ENCODE peak calls at places on chromosomes 4 and X, in seven cellular contexts. J is WERI-Rb-1, T is heart left ventricle, P is spleen, H is ascending aorta, L is uterus, V is K562. M is an unnamed sample. For H3K36me3, the result is how much of the 10 kb centered on the place peaks cover.

GRCh38 chrX:47311857-47312774 is 58.3 kb upstream of the ZNF157 start:
- DNase-seq in T (peak), J (peak), L (peak), V (peak), H (no peak), P (no peak), M (peak)

GRCh38 chr4:3661989-3662388 is 104.2 kb upstream of the ADRA2C start:
- DNase-seq in T (no peak), P (no peak), L (no peak), J (no peak), V (no peak), H (no peak), M (no peak)

GRCh38 chrX:130147631-130148030 is 18.0 kb downstream of the AIFM1 start:
- DNase-seq in J (no peak), T (no peak), P (no peak), V (no peak), H (no peak), L (no peak), M (no peak)

GRCh38 chr4:100986360-100986868 is 360.9 kb downstream of the PPP3CA start:
- DNase-seq in H (no peak), V (no peak), P (peak), T (no peak), L (no peak), J (no peak), M (no peak)

GRCh38 chrX:39690541-39691415 is 407.0 kb downstream of the BCOR start:
- DNase-seq in P (no peak), V (no peak), J (no peak), L (no peak), H (no peak), T (no peak), M (no peak)

GRCh38 chr4:55303818-55304217 is 42.2 kb upstream of the SRD5A3 start:
- DNase-seq in V (no peak), P (no peak), T (no peak), J (no peak), L (no peak), H (no peak), M (no peak)

GRCh38 chr4:61827907-61828328 is 627.8 kb downstream of the ADGRL3 start:
- DNase-seq in T (no peak), J (no peak), L (no peak), H (no peak), P (no peak), V (no peak), M (no peak)

GRCh38 chrX:13398073-13398823 is 78.4 kb upstream of the ATXN3L start:
- DNase-seq in V (peak), H (peak), T (no peak), L (peak), J (no peak), P (no peak), M (no peak)

GRCh38 chr4:38752393-38752961 is 30.3 kb downstream of the TLR10 start:
- DNase-seq in J (no peak), V (no peak), L (no peak), T (no peak), H (no peak), P (no peak), M (no peak)

GRCh38 chr4:106530816-106531215 is 162.2 kb upstream of the GIMD1 start:
- DNase-seq in T (no peak), P (no peak), J (no peak), V (no peak), H (no peak), L (no peak), M (no peak)

GRCh38 chrX:131068945-131069719 is 11.0 kb downstream of the ARHGAP36 start:
- DNase-seq in L (no peak), J (peak), T (no peak), V (peak), P (no peak), H (no peak), M (no peak)

GRCh38 chr4:2394544-2394943 is 23.9 kb downstream of the ZFYVE28 start:
- DNase-seq in J (no peak), V (no peak), P (no peak), H (no peak), L (no peak), T (no peak), M (no peak)

GRCh38 chrX:123481908-123482873 is 250.7 kb downstream of the THOC2 start:
- DNase-seq in L (no peak), P (no peak), V (no peak), J (no peak), T (no peak), H (no peak), M (no peak)

GRCh38 chrX:46759645-46759974 is 692 bp upstream of the SLC9A7 start:
- DNase-seq in L (no peak), T (no peak), P (no peak), H (no peak), V (no peak), J (peak), M (no peak)

GRCh38 chr4:101345596-101346311 is 1.6 kb downstream of the PPP3CA start:
- DNase-seq in T (peak), P (peak), L (peak), V (peak), J (peak), H (peak), M (peak)

GRCh38 chr4:168882650-168883233 is 127.3 kb downstream of the CBR4 start:
- DNase-seq in L (no peak), H (no peak), V (no peak), T (no peak), P (no peak), J (no peak), M (no peak)

GRCh38 chrX:40168183-40169015 is 70.6 kb upstream of the BCOR start:
- DNase-seq in J (no peak), P (no peak), T (no peak), V (no peak), H (no peak), L (peak), M (no peak)

GRCh38 chr4:137083571-137083970 is 448.7 kb downstream of the PCDH18 start:
- DNase-seq in L (no peak), J (no peak), H (no peak), V (no peak), P (no peak), T (no peak), M (no peak)

GRCh38 chr4:99052902-99053301 is 35.7 kb downstream of the ADH5 start:
- DNase-seq in T (no peak), H (no peak), P (no peak), J (no peak), L (no peak), V (no peak), M (no peak)

GRCh38 chrX:107669885-107670628 is 41.7 kb downstream of the PRPS1 start:
- DNase-seq in L (no peak), J (no peak), V (no peak), T (no peak), P (no peak), H (no peak), M (no peak)

GRCh38 chr4:41881931-41882621 is 53.2 kb upstream of the TMEM33 start:
- DNase-seq in T (no peak), J (no peak), V (no peak), H (no peak), P (peak), L (no peak), M (no peak)

GRCh38 chr4:169272265-169272886 is 1.6 kb upstream of the SH3RF1 start:
- DNase-seq in H (no peak), T (no peak), P (no peak), J (no peak), L (no peak), V (no peak), M (no peak)

GRCh38 chr4:72997409-72997808 is 72.1 kb downstream of the COX18 start:
- DNase-seq in T (no peak), V (no peak), L (no peak), H (no peak), J (no peak), P (no peak), M (peak)

GRCh38 chrX:153731117-153731844 is 6.6 kb downstream of the ABCD1 start:
- DNase-seq in V (no peak), J (no peak), T (no peak), P (no peak), L (no peak), H (no peak), M (no peak)

GRCh38 chr4:48090621-48091020 is 43.4 kb downstream of the TXK start:
- DNase-seq in T (no peak), P (no peak), J (peak), V (no peak), L (no peak), H (no peak), M (no peak)

GRCh38 chrX:54921427-54922021 is 900 bp downstream of the TRO start:
- DNase-seq in P (no peak), T (peak), L (peak), H (no peak), V (no peak), J (peak), M (peak)

GRCh38 chr4:47221721-47222120 is 190.4 kb downstream of the GABRB1 start:
- DNase-seq in H (no peak), V (no peak), T (no peak), L (no peak), P (no peak), J (no peak), M (no peak)

DNA sequence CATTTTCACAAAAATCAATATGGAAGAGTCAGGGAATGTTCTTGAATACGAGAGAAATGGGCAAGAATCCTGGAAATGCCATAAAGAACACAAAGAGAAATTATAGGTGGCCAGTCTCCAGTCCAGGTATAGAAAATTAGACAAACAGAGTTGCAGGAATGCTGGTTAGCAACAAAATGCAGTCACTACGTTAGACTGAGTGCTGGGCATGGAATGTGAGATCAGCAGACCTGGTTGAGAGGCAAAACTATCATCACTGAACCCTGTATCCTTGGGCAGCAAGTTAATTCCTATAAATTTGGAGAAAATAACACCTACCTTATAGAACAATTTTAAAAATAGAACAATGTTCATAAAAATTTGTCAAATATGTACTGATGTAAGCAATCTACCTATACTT is 417.4 kb downstream of the INPP4B start:
- DNase-seq in T (no peak), J (no peak), P (no peak), H (no peak), L (no peak), V (no peak), M (no peak)
- H3K36me3 ChIP-seq in T (under half), J (under half), P (under half), H (under half), L (under half), V (under half), M (under half)

GRCh38 chr4:93127489-93127888 is 701.1 kb upstream of the ATOH1 start:
- DNase-seq in P (no peak), T (no peak), J (no peak), L (no peak), H (no peak), V (no peak), M (no peak)
- H3K27ac ChIP-seq in P (no peak), T (no peak), J (no peak), L (no peak), H (no peak), V (no peak), M (no peak)

DNA sequence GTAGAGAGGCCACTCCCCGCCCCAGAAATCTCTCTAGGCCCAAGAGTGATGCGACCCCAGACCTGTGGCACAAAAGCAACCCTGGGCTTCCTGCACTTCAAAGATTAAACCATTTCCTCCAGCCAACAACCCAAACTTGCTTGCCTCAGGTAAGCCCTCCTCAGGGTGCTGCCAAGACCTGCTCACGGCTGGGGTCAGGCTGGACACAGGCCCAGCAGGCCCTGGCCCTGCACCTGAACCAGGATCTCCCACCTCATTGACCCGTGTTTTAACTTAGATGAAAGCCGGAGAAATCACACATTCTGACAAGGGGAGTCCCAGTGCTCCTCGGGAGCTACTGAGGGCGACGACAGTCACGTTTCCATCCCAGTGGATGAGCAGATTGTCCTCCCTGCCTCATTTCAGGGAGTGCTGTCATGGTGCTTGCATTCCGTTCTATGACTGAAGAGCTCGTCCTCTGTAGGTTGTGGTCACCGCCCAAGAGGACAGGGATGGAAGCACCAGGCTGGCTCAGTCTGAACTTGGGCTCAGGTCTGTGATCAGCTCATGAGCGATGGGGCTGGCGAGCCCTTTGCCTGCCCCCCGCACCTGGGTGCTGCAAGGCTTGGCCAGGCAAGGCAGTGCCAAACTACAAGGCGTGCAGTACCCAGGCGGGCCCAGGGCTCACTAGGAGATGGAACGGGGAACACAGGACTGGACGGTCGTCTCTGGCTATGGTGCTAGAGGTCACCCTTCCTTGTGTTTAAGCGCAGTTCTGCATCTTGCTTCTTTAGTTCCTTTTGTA is 25.9 kb downstream of the WDR1 start:
- DNase-seq in H (no peak), V (no peak), T (no peak), L (no peak), P (peak), J (no peak), M (no peak)
- H3K36me3 ChIP-seq in H (half or more), V (half or more), T (under half), L (under half), P (half or more), J (half or more), M (half or more)

GRCh38 chrX:11064276-11064675 is 46.9 kb upstream of the HCCS start:
- DNase-seq in P (no peak), V (no peak), T (no peak), H (no peak), J (no peak), L (no peak), M (no peak)

GRCh38 chrX:11064851-11065600 is 46.1 kb upstream of the HCCS start:
- DNase-seq in H (no peak), V (no peak), P (no peak), L (no peak), J (no peak), T (no peak), M (no peak)

GRCh38 chrX:11066812-11067211 is 44.3 kb upstream of the HCCS start:
- DNase-seq in L (no peak), P (no peak), T (no peak), H (no peak), J (no peak), V (no peak), M (no peak)
- H3K27ac ChIP-seq in L (no peak), P (no peak), T (no peak), H (no peak), J (no peak), V (no peak), M (no peak)

GRCh38 chr4:118813561-118813960 is 22.4 kb downstream of the SEC24D start:
- DNase-seq in T (no peak), V (no peak), H (no peak), J (no peak), L (no peak), P (no peak), M (no peak)

GRCh38 chr4:118811832-118812231 is 24.1 kb downstream of the SEC24D start:
- DNase-seq in L (no peak), P (no peak), H (no peak), J (no peak), V (no peak), T (no peak), M (no peak)

GRCh38 chr4:118814054-118814453 is 21.9 kb downstream of the SEC24D start:
- DNase-seq in H (no peak), L (no peak), J (no peak), V (no peak), P (no peak), T (no peak), M (no peak)

GRCh38 chr4:118807659-118808058 is 28.3 kb downstream of the SEC24D start:
- DNase-seq in J (no peak), L (no peak), T (no peak), V (no peak), P (no peak), H (no peak), M (no peak)

DNA sequence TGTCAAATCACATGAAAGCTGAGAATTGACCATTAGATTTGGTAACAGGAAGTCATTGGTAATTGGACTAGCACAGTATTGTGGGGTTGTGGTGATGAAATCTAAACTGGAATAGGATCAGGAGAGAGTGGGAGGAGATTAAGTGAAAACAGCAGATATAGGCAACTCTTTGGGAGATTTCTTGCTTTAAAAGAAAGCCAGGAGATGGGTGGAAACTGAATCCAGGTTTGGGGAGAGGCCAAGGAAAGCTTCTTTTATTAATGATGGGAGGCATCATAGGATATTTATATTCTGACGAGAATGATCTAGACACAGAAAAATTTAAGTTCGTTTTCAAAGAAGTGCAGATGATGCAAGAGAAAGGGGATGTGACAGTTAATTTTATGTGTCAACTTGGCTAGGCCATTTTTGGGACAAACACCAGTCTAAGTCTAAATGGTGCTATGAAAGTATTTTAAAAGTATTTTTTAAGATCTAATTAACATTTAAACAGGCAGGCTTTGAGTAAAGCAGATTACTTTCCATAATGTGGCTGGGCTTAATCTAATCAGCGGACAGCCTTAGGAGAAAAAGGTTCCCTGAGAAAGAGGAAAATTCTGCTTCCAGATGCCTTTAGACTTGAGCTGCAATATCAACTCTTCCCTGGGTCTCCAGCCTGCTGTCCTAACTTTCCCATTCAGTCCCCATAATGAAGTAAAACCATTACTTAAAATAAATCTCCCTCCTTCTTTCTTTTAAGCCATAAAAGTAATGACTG is 24.7 kb downstream of the SEC24D start:
- DNase-seq in P (no peak), J (no peak), L (peak), H (no peak), V (no peak), T (no peak), M (no peak)
- H3K36me3 ChIP-seq in P (under half), J (under half), L (under half), H (half or more), V (half or more), T (under half), M (half or more)

GRCh38 chr4:10129196-10130185 is 12.9 kb upstream of the WDR1 start:
- DNase-seq in L (no peak), T (no peak), V (no peak), P (no peak), J (no peak), H (no peak), M (no peak)
- H3K27ac ChIP-seq in L (no peak), T (no peak), V (no peak), P (no peak), J (no peak), H (no peak), M (no peak)